ENCODE peak calls at places on chromosomes 6 and 20, in ten cellular contexts. A is HFF-Myc, N is right lobe of liver, X is nephron progenitor cell, U is heart left ventricle, M is heart right ventricle, H is cardiac muscle cell, I is H9, D is LNCaP clone FGC, S is PC-3. T is an unnamed sample.

GRCh38 chr6:24126586-24127192 is 674 bp downstream of the NRSN1 start:
- DNase-seq in A (peak; percentile 20), N (no peak), X (peak; percentile 80), U (peak; percentile 8), M (peak; percentile 28), H (peak; percentile 66), I (peak; percentile 73), D (peak; percentile 35), S (peak; percentile 77), T (no peak)

GRCh38 chr6:71558974-71559373 is 270.4 kb downstream of the OGFRL1 start:
- DNase-seq in A (no peak), N (no peak), X (no peak), U (no peak), M (no peak), H (no peak), I (no peak), D (no peak), S (no peak), T (no peak)

GRCh38 chr6:7087066-7087465 is 20.7 kb upstream of the RREB1 start:
- DNase-seq in A (no peak), N (no peak), X (no peak), U (no peak), M (no peak), H (peak; percentile 40), I (no peak), D (no peak), S (no peak), T (no peak)

GRCh38 chr6:130365166-130366010 is 429 bp upstream of the TMEM200A start:
- DNase-seq in A (peak; percentile 20), N (no peak), X (peak; percentile 89), U (peak; percentile 19), M (peak; percentile 6), H (peak; percentile 73), I (peak; percentile 83), D (no peak), S (peak; percentile 27), T (peak; percentile 94)

GRCh38 chr6:105675715-105676397 is 273.0 kb upstream of the PREP start:
- DNase-seq in A (peak; percentile 82), N (no peak), X (no peak), U (no peak), M (no peak), H (peak; percentile 3), I (no peak), D (no peak), S (peak; percentile 89), T (no peak)

GRCh38 chr20:3045042-3045815 is 623 bp upstream of the MRPS26 start:
- DNase-seq in A (no peak), N (peak; percentile 90), X (peak; percentile 83), U (no peak), M (peak; percentile 85), H (peak; percentile 80), I (peak; percentile 86), D (no peak), S (peak; percentile 45), T (peak; percentile 84)

GRCh38 chr6:170248111-170248805 is 42.6 kb downstream of the DLL1 start:
- DNase-seq in A (no peak), N (no peak), X (no peak), U (no peak), M (no peak), H (peak; percentile 44), I (no peak), D (no peak), S (no peak), T (no peak)

GRCh38 chr6:27795697-27796494 is 116.3 kb downstream of the OR2B2 start:
- DNase-seq in A (peak; percentile 97), N (no peak), X (peak; percentile 55), U (peak; percentile 51), M (peak; percentile 73), H (peak; percentile 93), I (no peak), D (peak; percentile 75), S (peak; percentile 99), T (no peak)

GRCh38 chr6:44211284-44211683 is 5.4 kb upstream of the MYMX start:
- DNase-seq in A (no peak), N (no peak), X (no peak), U (no peak), M (no peak), H (no peak), I (no peak), D (no peak), S (no peak), T (no peak)

GRCh38 chr20:58985656-58986055 is 4.6 kb downstream of the NELFCD start:
- DNase-seq in A (no peak), N (no peak), X (no peak), U (no peak), M (no peak), H (peak; percentile 61), I (no peak), D (no peak), S (no peak), T (no peak)

GRCh38 chr6:47094351-47094925 is 52.3 kb upstream of the ADGRF1 start:
- DNase-seq in A (no peak), N (no peak), X (no peak), U (no peak), M (no peak), H (peak; percentile 38), I (no peak), D (no peak), S (peak; percentile 90), T (no peak)

GRCh38 chr6:48560408-48560807 is 449.4 kb upstream of the PTCHD4 start:
- DNase-seq in A (no peak), N (no peak), X (no peak), U (no peak), M (no peak), H (peak; percentile 48), I (no peak), D (no peak), S (peak; percentile 71), T (no peak)

GRCh38 chr20:50521709-50522674 is 11.8 kb downstream of the PTPN1 start:
- DNase-seq in A (no peak), N (no peak), X (no peak), U (no peak), M (no peak), H (no peak), I (no peak), D (no peak), S (no peak), T (no peak)
- TF ChIP-seq CTCF in A (no peak), N (no peak), X (no peak), U (no peak), M (no peak), H (no peak), I (no peak), D (no peak), S (no peak), T (no peak)

DNA sequence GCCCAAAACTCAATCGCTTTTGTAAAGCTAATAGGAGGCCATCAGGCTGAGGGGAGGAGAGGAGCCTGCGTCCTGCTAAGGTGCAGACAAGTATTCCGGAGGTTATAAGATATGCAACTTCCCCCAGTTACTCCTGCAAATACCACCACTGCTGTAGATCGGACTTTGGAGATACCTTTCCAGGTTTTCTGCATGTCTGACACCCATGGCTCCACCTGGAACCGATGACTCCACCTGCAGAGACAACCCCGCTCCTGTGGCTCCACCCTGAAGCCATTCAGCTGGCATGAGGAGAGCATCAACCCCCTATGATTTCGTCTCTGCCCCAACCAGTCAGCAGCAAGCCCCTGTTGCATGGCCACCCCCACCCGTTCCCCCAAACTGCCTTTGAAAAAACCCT is 59.7 kb upstream of the SAMD5 start:
- DNase-seq in A (no peak), N (no peak), X (no peak), U (no peak), M (no peak), H (no peak), I (peak; percentile 45), D (no peak), S (no peak), T (no peak)
- TF ChIP-seq CTCF in A (no peak), N (no peak), X (no peak), U (no peak), M (no peak), H (no peak), I (no peak), D (no peak), S (no peak), T (no peak)

GRCh38 chr6:157335829-157336228 is 12.5 kb upstream of the TMEM242 start:
- DNase-seq in A (no peak), N (no peak), X (no peak), U (no peak), M (no peak), H (no peak), I (peak; percentile 34), D (no peak), S (no peak), T (no peak)

GRCh38 chr6:157343732-157344131 is 20.4 kb upstream of the TMEM242 start:
- DNase-seq in A (no peak), N (no peak), X (no peak), U (no peak), M (no peak), H (no peak), I (no peak), D (no peak), S (no peak), T (no peak)

GRCh38 chr6:157337766-157338165 is 14.4 kb upstream of the TMEM242 start:
- DNase-seq in A (no peak), N (no peak), X (no peak), U (no peak), M (no peak), H (no peak), I (no peak), D (no peak), S (no peak), T (no peak)

GRCh38 chr6:157333956-157334355 is 10.6 kb upstream of the TMEM242 start:
- DNase-seq in A (no peak), N (no peak), X (no peak), U (no peak), M (no peak), H (no peak), I (no peak), D (no peak), S (no peak), T (no peak)

GRCh38 chr6:157339432-157339831 is 16.1 kb upstream of the TMEM242 start:
- DNase-seq in A (no peak), N (no peak), X (no peak), U (no peak), M (no peak), H (no peak), I (peak; percentile 34), D (no peak), S (no peak), T (no peak)
- TF ChIP-seq CTCF in A (no peak), N (peak; percentile 33), X (no peak), U (no peak), M (peak; percentile 11), H (peak; percentile 15), I (peak; percentile 40), D (peak; percentile 17), S (peak; percentile 47), T (no peak)

DNA sequence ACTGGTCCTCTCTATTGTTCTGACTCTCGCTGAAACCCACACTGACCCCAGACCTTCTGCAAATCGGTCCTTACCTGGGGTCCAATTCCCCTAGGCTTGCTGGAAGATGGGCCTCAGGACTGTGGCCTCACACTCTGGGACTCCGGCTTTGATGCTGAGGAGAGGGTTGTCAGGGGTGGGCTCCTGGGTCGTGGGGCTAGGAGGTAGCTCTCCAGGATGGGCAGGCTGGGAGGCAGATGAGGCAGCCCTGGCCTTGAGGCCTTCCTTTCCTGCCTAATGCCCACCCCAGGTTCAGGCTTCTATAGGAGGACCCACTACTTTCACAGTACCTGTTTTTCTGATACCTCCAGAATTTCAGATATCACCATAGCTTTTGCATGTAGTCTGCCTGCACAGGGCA is 21.4 kb downstream of the HLA-F start:
- DNase-seq in A (no peak), N (peak; percentile 20), X (no peak), U (no peak), M (no peak), H (no peak), I (no peak), D (no peak), S (no peak), T (no peak)
- TF ChIP-seq CTCF in A (no peak), N (no peak), X (no peak), U (no peak), M (no peak), H (no peak), I (no peak), D (no peak), S (no peak), T (no peak)

T was measured in glutamatergic neuron.